ENCODE peak calls at places on chromosomes 6 and 20, in six cellular contexts. N is Peyer's patch, F is adrenal gland, J is stomach, O is ovary, P is IMR-90. H is an unnamed sample.

GRCh38 chr6:169976301-169977081 is 225.1 kb downstream of the ERMARD start:
- DNase-seq in P (no peak), O (peak; percentile 2), N (peak; percentile 41), J (no peak), F (no peak), H (peak; percentile 13)

GRCh38 chr6:166236586-166236985 is 68.9 kb upstream of the TBXT start:
- DNase-seq in P (no peak), F (peak; percentile 25), O (no peak), N (no peak), J (no peak), H (no peak)

GRCh38 chr6:28335040-28335563 is 846 bp downstream of the ZSCAN31 start:
- DNase-seq in J (no peak), F (no peak), O (peak; percentile 33), P (no peak), N (no peak), H (no peak)

GRCh38 chr6:6891074-6891754 is 216.5 kb upstream of the RREB1 start:
- DNase-seq in P (no peak), O (peak; percentile 35), F (no peak), J (peak; percentile 80), N (peak; percentile 79), H (no peak)

GRCh38 chr6:129686941-129687627 is 22.9 kb downstream of the ARHGAP18 start:
- DNase-seq in N (peak; percentile 72), O (no peak), P (peak; percentile 52), J (no peak), F (no peak), H (no peak)

GRCh38 chr6:31497595-31498476 is at the start of gene MICB:
- DNase-seq in N (peak; percentile 95), F (peak; percentile 70), J (peak; percentile 83), P (peak; percentile 68), O (peak; percentile 56), H (no peak)

GRCh38 chr6:87944541-87944954 is 103.1 kb upstream of the SPACA1 start:
- DNase-seq in N (no peak), O (no peak), P (peak; percentile 36), J (peak; percentile 31), F (peak; percentile 25), H (no peak)

GRCh38 chr20:51624157-51624731 is 81.7 kb upstream of the NFATC2 start:
- DNase-seq in O (no peak), N (peak; percentile 78), J (peak; percentile 60), P (peak; percentile 57), F (peak; percentile 43), H (peak; percentile 65)

GRCh38 chr6:46262928-46263708 is 92.3 kb upstream of the ENPP5 start:
- DNase-seq in F (no peak), P (no peak), O (no peak), J (no peak), N (no peak), H (no peak)

GRCh38 chr6:52603000-52603795 is 26.3 kb upstream of the TRAM2 start:
- DNase-seq in N (no peak), O (no peak), J (no peak), F (no peak), P (peak; percentile 83), H (peak; percentile 55)

GRCh38 chr6:168127384-168127868 is 48.4 kb upstream of the FRMD1 start:
- DNase-seq in F (no peak), O (no peak), N (peak; percentile 38), P (no peak), J (no peak), H (no peak)

GRCh38 chr20:1291191-1291741 is 25.2 kb downstream of the SNPH start:
- DNase-seq in O (no peak), P (peak; percentile 66), N (no peak), F (no peak), J (no peak), H (no peak)

GRCh38 chr20:46406986-46407670 is 713 bp upstream of the ELMO2 start:
- DNase-seq in O (peak; percentile 69), N (peak; percentile 92), J (peak; percentile 79), P (peak; percentile 15), F (peak; percentile 73), H (no peak)

GRCh38 chr6:147081210-147081609 is 123.0 kb upstream of the STXBP5 start:
- DNase-seq in N (no peak), P (no peak), J (no peak), F (no peak), O (no peak), H (no peak)

GRCh38 chr6:7615611-7616383 is 25.8 kb downstream of the SNRNP48 start:
- DNase-seq in O (no peak), F (peak; percentile 29), N (peak; percentile 65), P (peak; percentile 65), J (peak; percentile 38), H (no peak)

GRCh38 chr6:136526196-136526930 is 23.9 kb downstream of the MAP7 start:
- DNase-seq in J (peak; percentile 46), N (no peak), P (peak; percentile 63), F (peak; percentile 42), O (peak; percentile 49), H (no peak)

GRCh38 chr6:21769405-21769851 is 175.9 kb downstream of the SOX4 start:
- DNase-seq in P (peak; percentile 98), O (no peak), F (no peak), J (no peak), N (no peak), H (peak; percentile 30)

GRCh38 chr6:43006251-43006650 is 7.5 kb downstream of the MEA1 start:
- DNase-seq in O (no peak), J (no peak), N (no peak), P (no peak), F (no peak), H (no peak)

GRCh38 chr6:20454201-20454824 is 52.6 kb downstream of the E2F3 start:
- DNase-seq in O (no peak), N (no peak), F (no peak), P (no peak), J (no peak), H (no peak)

GRCh38 chr20:48192109-48192508 is 406.8 kb upstream of the SULF2 start:
- DNase-seq in F (no peak), J (no peak), N (no peak), P (no peak), O (no peak), H (no peak)

GRCh38 chr20:49303211-49303610 is 25.4 kb upstream of the ZNFX1 start:
- DNase-seq in N (no peak), P (no peak), F (no peak), J (no peak), O (no peak), H (no peak)

GRCh38 chr6:156021746-156022396 is 566.2 kb upstream of the NOX3 start:
- DNase-seq in P (peak; percentile 86), J (no peak), N (no peak), F (no peak), O (no peak), H (no peak)

GRCh38 chr6:107305391-107305790 is 154.0 kb downstream of the PDSS2 start:
- DNase-seq in F (no peak), P (no peak), O (no peak), N (no peak), J (no peak), H (no peak)

GRCh38 chr6:11754625-11755289 is 23.8 kb downstream of the ADTRP start:
- DNase-seq in O (no peak), P (peak; percentile 66), N (no peak), F (peak; percentile 33), J (no peak), H (no peak)

DNA sequence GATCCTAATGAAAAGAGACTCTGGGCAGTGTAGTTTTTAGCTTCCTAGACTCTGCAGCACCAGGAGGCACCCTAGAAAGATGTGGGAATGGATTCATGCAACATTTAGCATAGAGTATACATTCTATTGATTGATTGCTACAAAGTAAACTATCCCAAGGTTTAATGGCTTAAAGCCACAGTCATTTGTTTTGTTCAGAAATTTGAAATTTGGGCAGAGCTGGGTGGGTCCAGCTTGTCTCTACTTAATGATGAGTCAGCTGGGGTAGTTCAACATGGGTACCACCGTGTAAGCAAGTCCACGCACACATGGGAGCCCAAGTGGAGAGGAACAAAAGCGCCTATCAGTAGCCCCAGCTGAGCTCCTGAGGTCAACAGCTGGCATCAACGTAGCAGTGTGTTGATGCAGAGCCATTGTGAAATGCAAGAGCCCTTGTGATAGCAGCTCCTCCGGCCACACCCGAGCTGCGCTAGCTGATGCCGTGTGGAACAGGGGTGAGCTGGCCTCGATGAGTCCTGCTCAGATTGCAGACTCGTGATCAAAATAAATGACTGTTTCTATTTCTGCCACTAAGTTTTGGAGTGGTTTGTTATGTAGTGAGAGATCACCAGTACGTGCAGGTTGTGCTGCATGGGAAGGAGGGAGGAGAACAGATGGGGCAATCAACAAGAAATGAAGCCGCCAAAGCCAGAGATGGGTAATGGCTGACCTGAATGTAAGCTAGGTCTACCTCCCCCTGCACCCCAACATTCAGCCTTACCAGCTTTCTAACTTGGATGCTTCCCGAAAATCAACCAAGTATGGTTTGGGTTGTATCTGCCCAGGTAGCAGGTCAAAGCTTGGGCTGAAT is 45.7 kb upstream of the TRAF3IP2 start:
- DNase-seq in J (no peak), O (no peak), F (no peak), P (peak; percentile 11), N (no peak), H (no peak)
- TF ChIP-seq POLR2A in J (no peak), O (no peak), F (no peak), P (no peak), N (no peak), H (no peak)

DNA sequence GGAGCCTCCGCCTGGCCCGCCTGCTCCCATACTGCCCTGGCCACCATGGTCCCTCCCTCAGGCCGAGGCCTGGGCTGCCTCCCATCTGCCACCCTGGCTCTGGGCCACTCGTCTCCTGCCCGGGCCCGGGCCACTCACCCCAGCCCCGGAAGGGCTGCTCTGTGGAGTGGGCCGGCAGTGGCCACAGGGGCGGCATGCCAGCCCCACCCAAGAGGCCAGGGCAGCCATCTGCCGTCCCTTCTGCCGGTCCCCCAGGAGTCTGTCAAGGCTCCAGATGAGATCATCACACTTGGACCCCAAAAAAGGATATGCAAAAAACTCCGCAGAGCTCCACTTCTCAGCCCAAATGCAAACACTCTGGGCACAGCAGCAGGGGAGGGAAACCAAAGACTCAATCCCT is 23.8 kb upstream of the TLDC2 start:
- DNase-seq in J (no peak), O (no peak), P (no peak), N (no peak), F (no peak), H (no peak)
- TF ChIP-seq POLR2A in J (no peak), O (no peak), P (no peak), N (no peak), F (peak; percentile 26), H (no peak)

GRCh38 chr6:85675030-85675819 is 32.5 kb upstream of the SYNCRIP start:
- DNase-seq in O (no peak), P (peak; percentile 84), F (no peak), J (no peak), N (peak; percentile 58), H (no peak)
- TF ChIP-seq POLR2A in O (no peak), P (peak; percentile 75), F (no peak), J (no peak), N (peak; percentile 20), H (no peak)

DNA sequence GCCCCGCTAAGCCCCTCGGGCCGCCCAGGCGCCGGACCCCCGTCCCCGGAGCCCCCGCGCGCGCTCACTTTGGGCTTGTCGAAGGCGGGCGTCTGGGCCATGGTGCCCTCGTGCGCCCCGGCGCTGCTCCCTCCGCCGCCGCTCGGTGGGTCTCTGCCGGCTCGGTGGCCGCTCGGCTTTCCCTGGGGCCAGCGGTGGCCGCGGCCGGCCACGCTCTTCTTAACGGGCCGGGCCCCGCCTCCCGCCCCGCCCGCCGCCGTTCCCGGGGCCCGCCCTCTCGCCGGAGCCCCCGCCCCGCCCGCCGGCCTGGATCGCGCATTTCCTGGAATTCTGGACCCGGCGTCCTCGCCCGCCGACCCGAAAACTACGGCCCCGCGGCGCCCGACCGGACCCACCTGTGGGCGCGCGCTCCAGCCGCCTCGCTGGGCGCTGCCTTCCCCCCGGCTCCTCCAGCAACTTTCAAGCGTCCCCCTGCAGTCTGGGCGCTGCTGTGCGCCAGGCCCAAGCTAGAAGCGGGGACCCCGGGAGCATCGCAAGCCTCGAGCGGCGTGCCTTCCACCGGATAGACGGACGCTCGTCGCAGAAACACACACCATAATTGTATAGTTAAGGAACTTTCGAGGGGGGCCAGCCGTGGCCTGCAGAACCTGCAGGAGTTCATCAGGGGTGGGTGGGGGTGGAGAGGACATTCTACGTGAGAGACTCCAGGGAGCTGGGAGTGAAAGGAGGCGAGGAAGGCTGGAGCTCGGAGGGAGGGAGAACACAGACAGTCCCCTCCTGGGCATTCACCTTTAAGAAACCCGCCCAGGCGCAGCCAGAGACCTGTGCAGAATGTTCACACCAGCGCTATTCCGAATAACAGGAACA is at the start of gene ADA:
- DNase-seq in P (peak; percentile 21), O (peak; percentile 67), F (peak; percentile 42), J (peak; percentile 71), N (peak; percentile 78), H (peak; percentile 60)
- TF ChIP-seq POLR2A in P (no peak), O (peak; percentile 23), F (peak; percentile 35), J (no peak), N (no peak), H (peak; percentile 68)

H was measured in H54.